ENCODE peak calls at places on chromosomes 7 and 10, in six cellular contexts. R, F, A, U, S and T are unnamed samples.
A peak's percentile ranks its signal among the peaks of the same experiment; 100 is the strongest.

GRCh38 chr7:94297397-94297838 is 97.3 kb upstream of the COL1A2 start:
- DNase-seq in A (no peak), F (no peak), S (no peak), R (no peak), U (no peak), T (peak; percentile 19)

GRCh38 chr7:21642422-21642821 is 99.6 kb downstream of the DNAH11 start:
- DNase-seq in U (no peak), S (no peak), A (no peak), R (no peak), F (no peak), T (no peak)

GRCh38 chr7:82625377-82625776 is 181.8 kb upstream of the CACNA2D1 start:
- DNase-seq in A (no peak), F (no peak), U (no peak), R (no peak), S (no peak), T (no peak)

GRCh38 chr10:49597426-49598163 is 12.5 kb upstream of the SLC18A3 start:
- DNase-seq in R (no peak), S (no peak), A (peak; percentile 10), U (no peak), F (no peak), T (no peak)

GRCh38 chr10:73253226-73253557 is 748 bp upstream of the MRPS16 start:
- DNase-seq in R (no peak), A (no peak), S (no peak), F (no peak), U (no peak), T (no peak)

GRCh38 chr7:151437866-151438516 is 1.9 kb downstream of the CRYGN start:
- DNase-seq in A (no peak), F (no peak), U (no peak), S (no peak), R (no peak), T (no peak)

GRCh38 chr7:73749931-73750776 is 11.6 kb upstream of the ABHD11 start:
- DNase-seq in R (no peak), U (no peak), A (no peak), S (no peak), F (no peak), T (no peak)

GRCh38 chr10:1347525-1347924 is 291.3 kb downstream of the WDR37 start:
- DNase-seq in U (no peak), S (no peak), A (no peak), R (no peak), F (no peak), T (no peak)

GRCh38 chr7:29564455-29565185 is 985 bp downstream of the PRR15 start:
- DNase-seq in S (peak; percentile 18), U (no peak), F (peak; percentile 7), R (no peak), A (peak; percentile 58), T (peak; percentile 82)

GRCh38 chr7:157703131-157703530 is 366.3 kb downstream of the DNAJB6 start:
- DNase-seq in F (no peak), A (no peak), U (no peak), R (no peak), S (no peak), T (no peak)

GRCh38 chr7:82172017-82172416 is 271.6 kb downstream of the CACNA2D1 start:
- DNase-seq in U (no peak), A (no peak), S (no peak), R (no peak), F (no peak), T (no peak)

GRCh38 chr10:69438531-69439349 is 12.5 kb upstream of the TSPAN15 start:
- DNase-seq in U (no peak), A (no peak), F (no peak), S (no peak), R (no peak), T (peak; percentile 56)

GRCh38 chr10:124736491-124737136 is 7.6 kb downstream of the FAM53B start:
- DNase-seq in A (peak; percentile 85), S (no peak), U (no peak), R (no peak), F (no peak), T (peak; percentile 85)

GRCh38 chr7:135578569-135578968 is 20.9 kb downstream of the NUP205 start:
- DNase-seq in S (no peak), U (no peak), A (no peak), R (no peak), F (no peak), T (no peak)

GRCh38 chr7:42071372-42072261 is 165.4 kb downstream of the GLI3 start:
- DNase-seq in F (no peak), U (no peak), A (no peak), R (no peak), S (no peak), T (no peak)

GRCh38 chr7:68321076-68321639 is 1277.1 kb upstream of the AUTS2 start:
- DNase-seq in R (no peak), A (no peak), U (no peak), S (peak; percentile 88), F (no peak), T (no peak)

GRCh38 chr10:113179270-113179669 is 229.2 kb downstream of the TCF7L2 start:
- DNase-seq in R (no peak), S (no peak), F (no peak), U (no peak), A (no peak), T (no peak)

GRCh38 chr10:82813856-82814255 is 938.9 kb downstream of the NRG3 start:
- DNase-seq in U (no peak), F (no peak), R (no peak), A (no peak), S (no peak), T (no peak)

GRCh38 chr7:88377421-88377820 is 70.7 kb upstream of the STEAP4 start:
- DNase-seq in U (no peak), A (no peak), S (no peak), R (no peak), F (no peak), T (no peak)

GRCh38 chr10:68208424-68209042 is 23.4 kb downstream of the ATOH7 start:
- DNase-seq in R (no peak), S (peak; percentile 9), U (no peak), F (peak; percentile 21), A (peak; percentile 63), T (peak; percentile 83)

GRCh38 chr7:2433713-2434550 is 30.5 kb downstream of the CHST12 start:
- DNase-seq in A (no peak), U (no peak), S (no peak), R (no peak), F (no peak), T (no peak)

GRCh38 chr7:116293633-116294032 is 83.3 kb downstream of the TES start:
- DNase-seq in A (no peak), U (no peak), R (no peak), S (no peak), F (no peak), T (no peak)

GRCh38 chr10:683448-684071 is 5.9 kb downstream of the DIP2C start:
- DNase-seq in U (no peak), S (no peak), R (no peak), A (peak; percentile 70), F (no peak), T (no peak)

GRCh38 chr10:79413196-79413595 is 32.2 kb downstream of the ZCCHC24 start:
- DNase-seq in S (no peak), F (peak; percentile 43), R (no peak), U (no peak), A (no peak), T (peak; percentile 52)

GRCh38 chr7:138945169-138945568 is 36.0 kb downstream of the KIAA1549 start:
- DNase-seq in S (no peak), U (no peak), R (no peak), F (no peak), A (no peak), T (no peak)

GRCh38 chr10:62852961-62853702 is 37.0 kb upstream of the EGR2 start:
- DNase-seq in U (no peak), F (peak; percentile 57), S (no peak), A (no peak), R (no peak), T (no peak)

GRCh38 chr7:32588657-32589056 is 93.4 kb downstream of the AVL9 start:
- DNase-seq in S (no peak), R (no peak), F (peak; percentile 18), A (no peak), U (no peak), T (no peak)

GRCh38 chr7:96188623-96188991 is 133.3 kb downstream of the SLC25A13 start:
- DNase-seq in A (no peak), S (no peak), U (no peak), F (no peak), R (no peak), T (no peak)

GRCh38 chr7:36863901-36864701 is 139.8 kb upstream of the AOAH start:
- DNase-seq in F (no peak), R (no peak), S (no peak), U (peak; percentile 20), A (no peak), T (peak; percentile 2)

GRCh38 chr10:104255244-104255981 is 721 bp downstream of the GSTO1 start:
- DNase-seq in R (no peak), U (no peak), A (peak; percentile 53), S (no peak), F (no peak), T (no peak)